ENCODE peak calls at places on chromosomes 12 and 14, in five cellular contexts. B is stimulated activated CD8-positive, alpha-beta memory T cell treated with anti-CD3 and anti-CD28 coated beads, Interleukin-2, amount 100 ng/mL, for 48 hours; K is NT2/D1; W is fibroblast of mammary gland; X is T-helper 1 cell. V is an unnamed sample.

GRCh38 chr14:33908540-33909223 is 42.2 kb downstream of the EGLN3 start:
- DNase-seq in X (no peak), K (no peak), W (no peak), B (no peak), V (no peak)

GRCh38 chr14:51776102-51776894 is 84.1 kb upstream of the GNG2 start:
- DNase-seq in B (peak), K (peak), W (peak), X (no peak), V (no peak)

GRCh38 chr14:35742032-35742371 is 67.1 kb downstream of the RALGAPA1 start:
- DNase-seq in W (no peak), X (no peak), B (no peak), K (no peak), V (no peak)

GRCh38 chr12:46661161-46661845 is 164.5 kb downstream of the SLC38A4 start:
- DNase-seq in W (peak), B (no peak), K (peak), X (no peak), V (no peak)

GRCh38 chr14:21092147-21093011 is 6.1 kb downstream of the ZNF219 start:
- DNase-seq in X (peak), W (peak), B (peak), K (no peak), V (peak)

GRCh38 chr14:99664636-99665273 is 19.3 kb upstream of the CYP46A1 start:
- DNase-seq in K (no peak), B (no peak), W (no peak), X (no peak), V (no peak)

GRCh38 chr12:57766464-57767311 is at the start of gene CYP27B1:
- DNase-seq in X (no peak), K (no peak), B (no peak), W (peak), V (no peak)

GRCh38 chr14:69101331-69101826 is 51.5 kb downstream of the DCAF5 start:
- DNase-seq in K (no peak), W (peak), X (no peak), B (no peak), V (no peak)

V was measured in effector memory CD8-positive, alpha-beta T cell.